ENCODE peak calls at places on chromosomes 1 and 21, in six cellular contexts. Y, P, L, C, Q and J are unnamed samples.

GRCh38 chr1:68623700-68624099 is 126.8 kb upstream of the DEPDC1 start:
- DNase-seq in Y (no peak), P (no peak), L (no peak), C (no peak), Q (no peak), J (no peak)

GRCh38 chr1:206580438-206581113 is 31.7 kb downstream of the EIF2D start:
- DNase-seq in Y (no peak), P (no peak), L (no peak), C (no peak), Q (no peak), J (no peak)

GRCh38 chr1:247681288-247681897 is 1.9 kb upstream of the OR13G1 start:
- DNase-seq in Y (peak), P (peak), L (peak), C (peak), Q (peak), J (peak)

GRCh38 chr1:211734791-211735190 is 59.4 kb upstream of the NEK2 start:
- DNase-seq in Y (peak), P (no peak), L (no peak), C (no peak), Q (peak), J (no peak)

GRCh38 chr1:33445108-33445507 is 14.2 kb upstream of the PHC2 start:
- DNase-seq in Y (no peak), P (no peak), L (no peak), C (no peak), Q (no peak), J (no peak)

GRCh38 chr1:211738709-211739301 is 63.4 kb upstream of the NEK2 start:
- DNase-seq in Y (peak), P (no peak), L (no peak), C (peak), Q (no peak), J (no peak)

GRCh38 chr1:198679535-198680173 is 40.8 kb downstream of the PTPRC start:
- DNase-seq in Y (no peak), P (no peak), L (no peak), C (no peak), Q (no peak), J (no peak)

GRCh38 chr1:214824758-214825157 is 221.8 kb downstream of the CENPF start:
- DNase-seq in Y (no peak), P (no peak), L (no peak), C (peak), Q (no peak), J (no peak)

GRCh38 chr1:168939131-168939946 is 167.2 kb upstream of the ATP1B1 start:
- DNase-seq in Y (no peak), P (no peak), L (no peak), C (no peak), Q (peak), J (peak)

GRCh38 chr1:193185861-193186714 is at the start of gene B3GALT2:
- DNase-seq in Y (peak), P (no peak), L (no peak), C (peak), Q (peak), J (peak)

GRCh38 chr1:21384620-21385019 is 55.3 kb upstream of the NBPF3 start:
- DNase-seq in Y (no peak), P (no peak), L (no peak), C (no peak), Q (no peak), J (no peak)

GRCh38 chr1:22176258-22176657 is 33.4 kb upstream of the WNT4 start:
- DNase-seq in Y (no peak), P (no peak), L (no peak), C (no peak), Q (no peak), J (no peak)

GRCh38 chr1:153081736-153082135 is 10.3 kb upstream of the SPRR2B start:
- DNase-seq in Y (no peak), P (no peak), L (no peak), C (no peak), Q (no peak), J (no peak)

GRCh38 chr1:70503358-70503757 is 92.3 kb downstream of the CTH start:
- DNase-seq in Y (no peak), P (no peak), L (no peak), C (peak), Q (no peak), J (no peak)

GRCh38 chr21:25360593-25360992 is 246.7 kb downstream of the MRPL39 start:
- DNase-seq in Y (no peak), P (no peak), L (no peak), C (peak), Q (no peak), J (no peak)

GRCh38 chr21:44931501-44932365 is 8.1 kb upstream of the SLX9 start:
- DNase-seq in Y (no peak), P (no peak), L (peak), C (no peak), Q (no peak), J (no peak)

GRCh38 chr1:46532498-46533178 is 18.8 kb downstream of the KNCN start:
- DNase-seq in Y (peak), P (peak), L (peak), C (peak), Q (peak), J (peak)

GRCh38 chr1:230898748-230899147 is 30.4 kb upstream of the C1orf198 start:
- DNase-seq in Y (no peak), P (no peak), L (no peak), C (no peak), Q (no peak), J (no peak)

GRCh38 chr1:113859478-113860175 is 11.9 kb downstream of the PTPN22 start:
- DNase-seq in Y (no peak), P (no peak), L (no peak), C (peak), Q (no peak), J (no peak)

GRCh38 chr1:169086603-169087455 is 19.7 kb upstream of the ATP1B1 start:
- DNase-seq in Y (peak), P (no peak), L (no peak), C (peak), Q (peak), J (no peak)

GRCh38 chr1:210951279-210951678 is 182.7 kb downstream of the KCNH1 start:
- DNase-seq in Y (no peak), P (no peak), L (no peak), C (no peak), Q (no peak), J (no peak)

GRCh38 chr1:24119859-24120756 is 8.2 kb upstream of the MYOM3 start:
- DNase-seq in Y (no peak), P (no peak), L (peak), C (peak), Q (no peak), J (no peak)

GRCh38 chr21:46617267-46618051 is 12.6 kb upstream of the S100B start:
- DNase-seq in Y (no peak), P (no peak), L (no peak), C (peak), Q (no peak), J (no peak)

GRCh38 chr1:58739851-58740466 is 40.1 kb upstream of the MYSM1 start:
- DNase-seq in Y (no peak), P (no peak), L (peak), C (peak), Q (peak), J (peak)

GRCh38 chr1:4734791-4735190 is 80.4 kb downstream of the AJAP1 start:
- DNase-seq in Y (no peak), P (no peak), L (no peak), C (no peak), Q (no peak), J (no peak)

GRCh38 chr1:65525297-65526048 is 105.0 kb downstream of the LEPR start:
- DNase-seq in Y (no peak), P (no peak), L (peak), C (no peak), Q (peak), J (peak)

GRCh38 chr21:37670883-37671282 is 245.4 kb downstream of the KCNJ6 start:
- DNase-seq in Y (no peak), P (no peak), L (no peak), C (peak), Q (no peak), J (no peak)

GRCh38 chr1:32828341-32828740 is 10.9 kb downstream of the S100PBP start:
- DNase-seq in Y (no peak), P (no peak), L (no peak), C (peak), Q (no peak), J (peak)

GRCh38 chr21:20572582-20572981 is 425.6 kb upstream of the NCAM2 start:
- DNase-seq in Y (no peak), P (no peak), L (no peak), C (no peak), Q (no peak), J (no peak)

GRCh38 chr1:236718328-236718727 is 32.0 kb downstream of the ACTN2 start:
- DNase-seq in Y (no peak), P (no peak), L (no peak), C (no peak), Q (no peak), J (no peak)

GRCh38 chr1:208614610-208615009 is 370.4 kb upstream of the PLXNA2 start:
- DNase-seq in Y (no peak), P (no peak), L (no peak), C (no peak), Q (no peak), J (no peak)

GRCh38 chr1:44010935-44011610 is 19.7 kb downstream of the CCDC24 start:
- DNase-seq in Y (peak), P (no peak), L (no peak), C (no peak), Q (no peak), J (no peak)

GRCh38 chr21:35548904-35549615 is 500.0 kb upstream of the RUNX1 start:
- DNase-seq in Y (no peak), P (no peak), L (no peak), C (no peak), Q (no peak), J (no peak)

GRCh38 chr21:17441370-17441769 is 71.5 kb upstream of the CXADR start:
- DNase-seq in Y (no peak), P (no peak), L (peak), C (peak), Q (no peak), J (no peak)

GRCh38 chr1:30719406-30720270 is 3.7 kb downstream of the MATN1 start:
- DNase-seq in Y (no peak), P (no peak), L (no peak), C (peak), Q (no peak), J (no peak)